ENCODE peak calls at places on chromosomes 12 and 14, in five cellular contexts. N is activated B cell treated with CpG ODN at 0.5 μM for 24 hours, S is progenitor cell of endocrine pancreas, D is mucosa of descending colon, P is BE2C. Y is an unnamed sample.

GRCh38 chr12:46933947-46934346 is 108.2 kb upstream of the SLC38A4 start:
- DNase-seq in D (no peak), S (no peak), P (no peak), N (no peak), Y (no peak)

GRCh38 chr12:115096673-115097349 is 412.8 kb upstream of the TBX3 start:
- DNase-seq in P (no peak), S (no peak), D (no peak), N (no peak), Y (no peak)

GRCh38 chr12:470133-470532 is 10.4 kb downstream of the B4GALNT3 start:
- DNase-seq in S (no peak), D (no peak), N (no peak), P (no peak), Y (no peak)

GRCh38 chr12:122366685-122367475 is 55.6 kb downstream of the CLIP1 start:
- DNase-seq in N (no peak), S (no peak), P (no peak), D (no peak), Y (no peak)

GRCh38 chr14:90649096-90649495 is 167.1 kb downstream of the TTC7B start:
- DNase-seq in S (no peak), D (no peak), P (no peak), N (no peak), Y (no peak)

GRCh38 chr14:105207460-105207901 is 26.4 kb upstream of the NUDT14 start:
- DNase-seq in S (no peak), D (no peak), P (no peak), N (no peak), Y (no peak)

GRCh38 chr14:59691266-59691665 is 114.7 kb upstream of the CCDC175 start:
- DNase-seq in D (no peak), N (no peak), P (no peak), S (no peak), Y (no peak)

GRCh38 chr12:32896438-32897275 is at the start of gene PKP2:
- DNase-seq in S (peak), N (peak), P (peak), D (peak), Y (no peak)

GRCh38 chr14:60051690-60052324 is 39.9 kb upstream of the PCNX4 start:
- DNase-seq in N (no peak), D (no peak), S (no peak), P (no peak), Y (no peak)

GRCh38 chr14:74364271-74364880 is 16.1 kb downstream of the VRTN start:
- DNase-seq in S (no peak), N (no peak), P (no peak), D (no peak), Y (no peak)

GRCh38 chr12:29711381-29711780 is 72.4 kb downstream of the TMTC1 start:
- DNase-seq in D (no peak), P (no peak), N (no peak), S (no peak), Y (no peak)

GRCh38 chr12:12582895-12583303 is 20.2 kb upstream of the DUSP16 start:
- DNase-seq in P (no peak), N (no peak), D (no peak), S (no peak), Y (no peak)

GRCh38 chr12:92108651-92109050 is 37.0 kb downstream of the BTG1 start:
- DNase-seq in N (no peak), P (peak), D (no peak), S (no peak), Y (no peak)

GRCh38 chr12:19572920-19573558 is 133.7 kb downstream of the AEBP2 start:
- DNase-seq in P (peak), S (no peak), N (no peak), D (no peak), Y (no peak)
- TF ChIP-seq CTCF in P (peak), S (peak), N (no peak), D (no peak), Y (peak)

GRCh38 chr14:37599527-37600368 is 4.3 kb downstream of the TTC6 start:
- DNase-seq in S (no peak), D (peak), N (no peak), P (no peak), Y (no peak)
- TF ChIP-seq CTCF in S (no peak), D (no peak), N (no peak), P (no peak), Y (no peak)

DNA sequence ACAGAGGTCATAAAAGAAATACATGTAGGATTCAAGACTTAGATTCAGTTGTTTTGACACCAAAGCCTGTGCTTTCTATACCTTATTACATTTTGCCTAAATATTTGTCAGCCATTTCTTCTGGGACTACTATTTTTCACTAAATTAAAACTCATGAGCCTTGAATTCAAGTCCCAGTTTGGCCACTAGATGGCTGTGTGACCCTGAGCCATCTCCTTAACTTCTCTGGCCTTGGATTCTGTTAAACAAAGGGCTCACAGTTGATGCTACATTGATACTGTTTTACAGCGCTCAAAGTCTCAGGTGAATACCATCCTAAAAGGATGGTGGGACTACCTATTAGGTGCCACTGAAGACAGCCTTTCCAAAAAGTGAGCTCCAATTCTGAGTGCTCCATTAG is 39.6 kb upstream of the CCDC198 start:
- DNase-seq in P (no peak), S (no peak), N (no peak), D (no peak), Y (no peak)
- TF ChIP-seq CTCF in P (peak), S (peak), N (no peak), D (no peak), Y (no peak)

DNA sequence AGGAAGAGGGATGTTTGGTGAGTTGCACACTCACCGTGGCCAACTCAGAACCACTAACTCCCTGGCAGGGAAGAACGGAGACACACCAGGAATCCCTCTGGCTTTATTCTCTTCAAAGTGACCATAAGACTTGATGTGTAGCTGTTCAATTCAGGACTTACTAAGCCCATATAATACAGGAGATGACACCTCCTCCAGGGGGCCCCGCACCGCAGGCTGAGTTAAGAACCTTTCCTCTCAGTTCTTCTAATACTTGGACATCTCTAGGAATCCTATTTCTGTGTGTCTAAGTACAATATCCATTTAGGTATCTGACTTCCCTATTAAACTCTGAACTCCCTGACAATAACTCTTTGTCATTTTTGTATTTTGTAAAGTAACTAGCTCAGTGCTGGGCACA is 49.5 kb downstream of the DCAF4 start:
- DNase-seq in D (no peak), S (no peak), N (no peak), P (peak), Y (no peak)
- TF ChIP-seq CTCF in D (no peak), S (no peak), N (no peak), P (peak), Y (no peak)

GRCh38 chr12:88571543-88571942 is 8.7 kb downstream of the KITLG start:
- DNase-seq in P (no peak), N (no peak), S (no peak), D (no peak), Y (no peak)
- TF ChIP-seq CTCF in P (no peak), N (no peak), S (no peak), D (no peak), Y (no peak)

DNA sequence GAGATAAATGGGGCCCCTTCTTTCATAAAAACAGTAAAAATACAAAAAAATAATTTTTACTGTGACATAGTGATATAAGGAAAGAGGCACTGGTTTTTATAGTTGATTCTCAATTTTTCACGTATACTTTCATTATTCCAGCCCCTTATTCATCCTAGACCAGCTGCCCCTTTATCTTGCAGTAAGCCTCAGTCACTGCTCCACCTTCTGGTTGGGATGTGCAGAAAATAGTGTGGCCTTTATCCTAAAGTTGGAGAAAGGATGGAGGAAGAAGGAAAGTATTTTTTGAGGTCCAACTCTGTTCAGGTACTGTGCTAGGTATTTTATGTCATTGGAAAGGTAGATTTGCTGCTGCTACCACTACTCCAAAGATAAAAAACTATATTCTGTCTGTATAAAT is 172.7 kb downstream of the ANO6 start:
- DNase-seq in N (no peak), D (no peak), P (peak), S (no peak), Y (no peak)
- TF ChIP-seq CTCF in N (no peak), D (peak), P (peak), S (peak), Y (peak)

DNA sequence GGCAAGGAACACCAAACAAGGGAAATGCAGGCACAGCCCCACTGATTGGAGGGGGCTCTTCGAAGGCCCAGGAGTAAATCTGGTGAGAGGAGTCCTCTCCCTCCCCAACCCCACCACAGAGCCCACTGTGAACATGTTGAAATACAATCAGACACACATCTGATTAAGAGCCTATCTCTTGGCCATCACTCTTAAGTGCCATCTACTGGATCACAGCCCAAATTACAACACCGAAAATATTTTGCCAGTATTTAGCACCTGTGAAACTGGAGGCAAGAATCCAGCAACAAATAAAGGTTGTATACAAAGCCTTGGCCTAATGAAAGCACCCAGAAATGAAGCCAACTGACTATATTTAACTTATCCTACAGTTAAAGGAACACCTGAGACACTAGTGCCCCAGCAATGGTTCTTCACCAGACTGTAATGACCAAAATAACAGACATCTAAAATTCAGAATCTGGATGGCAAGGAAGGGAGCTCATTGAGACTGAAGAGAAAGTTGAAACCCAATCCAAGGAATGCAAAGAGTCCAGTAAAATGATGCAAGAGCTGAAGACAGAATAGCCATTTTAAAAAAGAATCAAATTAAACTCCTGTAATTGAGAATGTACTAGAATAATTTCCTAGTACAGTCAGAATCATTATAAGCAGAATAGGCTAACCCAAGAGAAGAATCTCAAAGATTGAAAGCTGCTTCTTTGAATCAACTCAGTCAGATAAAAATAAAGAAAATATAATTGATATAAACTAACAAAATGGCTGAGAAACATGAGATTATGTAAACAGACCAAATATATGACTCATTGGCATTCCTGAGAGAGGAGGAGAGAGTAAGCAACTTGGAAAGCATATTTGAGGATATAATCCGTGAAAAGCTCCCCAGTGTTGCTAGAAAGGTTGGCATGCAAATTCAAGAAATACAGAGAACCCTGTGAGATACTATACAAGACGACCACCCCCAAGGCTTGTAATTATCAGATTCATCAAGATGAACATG is 1117.0 kb downstream of the FLRT2 start:
- DNase-seq in S (no peak), D (no peak), P (no peak), N (no peak), Y (no peak)
- TF ChIP-seq CTCF in S (no peak), D (no peak), P (peak), N (no peak), Y (no peak)